ENCODE peak calls at places on chromosomes 16 and 17, in ten cellular contexts. E is sigmoid colon; F is PC-3; I is AG08396; G is NCI-H187; J is CD8-positive, alpha-beta memory T cell; K is stimulated activated CD4-positive, alpha-beta T cell treated with anti-CD3 and anti-CD28 coated beads, Interleukin-4, amount 100 ng/mL, for 4 hours; U is HCT116; O is NCI-H460; X is HEK293T. M is an unnamed sample.
A peak's percentile ranks its signal among the peaks of the same experiment; 100 is the strongest.

GRCh38 chr16:27108826-27109665 is 42.3 kb downstream of the C16orf82 start:
- DNase-seq in E (no peak), F (no peak), I (no peak), G (no peak), J (no peak), K (no peak), U (no peak), O (no peak), X (no peak), M (no peak)

GRCh38 chr16:65005696-65006095 is 116.2 kb downstream of the CDH11 start:
- DNase-seq in E (no peak), F (no peak), I (no peak), G (no peak), J (no peak), K (no peak), U (no peak), O (no peak), X (no peak), M (no peak)

GRCh38 chr17:68431661-68432071 is 25.6 kb downstream of the WIPI1 start:
- DNase-seq in E (no peak), F (peak; percentile 45), I (peak; percentile 22), G (no peak), J (no peak), K (peak; percentile 55), U (peak; percentile 39), O (peak; percentile 58), X (peak; percentile 50), M (no peak)

GRCh38 chr17:73231363-73231762 is 30.3 kb downstream of the CPSF4L start:
- DNase-seq in E (no peak), F (peak; percentile 35), I (peak; percentile 51), G (no peak), J (no peak), K (no peak), U (no peak), O (no peak), X (peak; percentile 30), M (no peak)

GRCh38 chr17:74268052-74268451 is 6.0 kb upstream of the DNAI2 start:
- DNase-seq in E (no peak), F (no peak), I (no peak), G (no peak), J (no peak), K (no peak), U (no peak), O (no peak), X (no peak), M (no peak)

GRCh38 chr16:71383054-71383773 is 24.7 kb downstream of the CALB2 start:
- DNase-seq in E (no peak), F (peak; percentile 7), I (no peak), G (no peak), J (no peak), K (no peak), U (no peak), O (no peak), X (no peak), M (no peak)

GRCh38 chr16:89993971-89994370 is 25.3 kb downstream of the DBNDD1 start:
- DNase-seq in E (no peak), F (no peak), I (no peak), G (no peak), J (no peak), K (no peak), U (no peak), O (no peak), X (no peak), M (no peak)

GRCh38 chr17:77888242-77889134 is 70.0 kb upstream of the TNRC6C start:
- DNase-seq in E (peak; percentile 61), F (no peak), I (no peak), G (no peak), J (no peak), K (no peak), U (no peak), O (no peak), X (no peak), M (no peak)

GRCh38 chr17:16906670-16907069 is 65.2 kb downstream of the TNFRSF13B start:
- DNase-seq in E (no peak), F (peak; percentile 27), I (no peak), G (no peak), J (no peak), K (no peak), U (no peak), O (no peak), X (no peak), M (peak; percentile 77)

GRCh38 chr17:42409467-42410351 is 13.3 kb downstream of the CAVIN1 start:
- DNase-seq in E (peak; percentile 94), F (no peak), I (peak; percentile 90), G (no peak), J (no peak), K (no peak), U (peak; percentile 69), O (no peak), X (no peak), M (no peak)

GRCh38 chr16:10923650-10924214 is 18.5 kb downstream of the DEXI start:
- DNase-seq in E (peak; percentile 91), F (no peak), I (no peak), G (no peak), J (no peak), K (no peak), U (no peak), O (no peak), X (no peak), M (no peak)

GRCh38 chr17:11031787-11032186 is 193.9 kb upstream of the PIRT start:
- DNase-seq in E (no peak), F (no peak), I (no peak), G (no peak), J (no peak), K (no peak), U (no peak), O (no peak), X (peak; percentile 15), M (no peak)

GRCh38 chr17:2171725-2172446 is 117.0 kb downstream of the HIC1 start:
- DNase-seq in E (peak; percentile 96), F (peak; percentile 40), I (peak; percentile 72), G (no peak), J (no peak), K (no peak), U (no peak), O (no peak), X (no peak), M (no peak)

GRCh38 chr16:861446-861845 is 60.9 kb upstream of the GNG13 start:
- DNase-seq in E (peak; percentile 49), F (no peak), I (no peak), G (no peak), J (no peak), K (no peak), U (no peak), O (no peak), X (no peak), M (no peak)

GRCh38 chr17:39736319-39737165 is 1.2 kb upstream of the GRB7 start:
- DNase-seq in E (no peak), F (peak; percentile 50), I (no peak), G (no peak), J (no peak), K (no peak), U (peak; percentile 47), O (no peak), X (no peak), M (no peak)

GRCh38 chr17:76039121-76039520 is 12.0 kb upstream of the EVPL start:
- DNase-seq in E (peak; percentile 87), F (no peak), I (no peak), G (no peak), J (no peak), K (no peak), U (no peak), O (no peak), X (no peak), M (no peak)

GRCh38 chr17:4247361-4247980 is 16.3 kb downstream of the ANKFY1 start:
- DNase-seq in E (no peak), F (peak; percentile 45), I (no peak), G (peak; percentile 65), J (no peak), K (no peak), U (no peak), O (no peak), X (no peak), M (no peak)

GRCh38 chr17:28536532-28537218 is 15.7 kb downstream of the UNC119 start:
- DNase-seq in E (no peak), F (no peak), I (no peak), G (no peak), J (no peak), K (no peak), U (no peak), O (no peak), X (no peak), M (no peak)

GRCh38 chr17:64692187-64692586 is 30.1 kb upstream of the SMURF2 start:
- DNase-seq in E (no peak), F (no peak), I (no peak), G (no peak), J (no peak), K (no peak), U (no peak), O (no peak), X (no peak), M (no peak)

GRCh38 chr17:27513849-27514248 is 57.6 kb downstream of the KSR1 start:
- DNase-seq in E (no peak), F (no peak), I (no peak), G (no peak), J (no peak), K (no peak), U (no peak), O (no peak), X (no peak), M (no peak)

GRCh38 chr16:11413907-11414595 is 68.8 kb downstream of the RMI2 start:
- DNase-seq in E (no peak), F (no peak), I (no peak), G (no peak), J (no peak), K (no peak), U (no peak), O (no peak), X (no peak), M (no peak)

GRCh38 chr17:73261952-73262675 is 434 bp upstream of the CPSF4L start:
- DNase-seq in E (peak; percentile 67), F (no peak), I (no peak), G (no peak), J (no peak), K (no peak), U (no peak), O (peak; percentile 36), X (no peak), M (no peak)

GRCh38 chr16:50036426-50036825 is 11.4 kb downstream of the CNEP1R1 start:
- DNase-seq in E (no peak), F (no peak), I (no peak), G (no peak), J (no peak), K (no peak), U (no peak), O (no peak), X (no peak), M (no peak)

GRCh38 chr17:4823373-4824089 is 9.6 kb upstream of the MINK1 start:
- DNase-seq in E (no peak), F (no peak), I (no peak), G (no peak), J (no peak), K (no peak), U (no peak), O (no peak), X (no peak), M (no peak)

GRCh38 chr16:1314399-1315068 is 5.1 kb downstream of the UBE2I start:
- DNase-seq in E (no peak), F (no peak), I (no peak), G (no peak), J (no peak), K (no peak), U (no peak), O (no peak), X (no peak), M (no peak)

GRCh38 chr16:84052071-84052622 is 9.6 kb upstream of the SLC38A8 start:
- DNase-seq in E (peak; percentile 61), F (no peak), I (no peak), G (no peak), J (no peak), K (no peak), U (no peak), O (no peak), X (no peak), M (no peak)

GRCh38 chr17:80106751-80107150 is 5.4 kb downstream of the GAA start:
- DNase-seq in E (no peak), F (no peak), I (no peak), G (no peak), J (no peak), K (no peak), U (no peak), O (no peak), X (no peak), M (no peak)